ENCODE peak calls at places on chromosomes 16 and 17, in five cellular contexts. V, Z, Q, X and N are unnamed samples.

GRCh38 chr16:48133455-48134226 is 22.2 kb downstream of the ABCC12 start:
- DNase-seq in Q (no peak), X (no peak), Z (no peak), V (no peak), N (no peak)

GRCh38 chr16:70746040-70746707 is 54.8 kb downstream of the VAC14 start:
- DNase-seq in V (peak), Z (no peak), Q (no peak), X (peak), N (no peak)

GRCh38 chr16:74999208-74999682 is 421 bp downstream of the ZNRF1 start:
- DNase-seq in Z (peak), V (peak), Q (no peak), X (peak), N (peak)

GRCh38 chr16:3718019-3718391 is 681 bp upstream of the TRAP1 start:
- DNase-seq in X (no peak), V (no peak), Q (no peak), Z (no peak), N (no peak)

GRCh38 chr17:11944587-11944986 is 52.7 kb downstream of the ZNF18 start:
- DNase-seq in Z (no peak), X (no peak), V (no peak), Q (no peak), N (no peak)

GRCh38 chr17:65182233-65182632 is 45.1 kb downstream of the RGS9 start:
- DNase-seq in X (no peak), V (no peak), Q (no peak), Z (no peak), N (peak)

GRCh38 chr16:31086629-31086906 is 2.2 kb downstream of the PRSS53 start:
- DNase-seq in Q (no peak), X (no peak), Z (no peak), V (no peak), N (no peak)

GRCh38 chr16:3171855-3172593 is 16.0 kb upstream of the OR1F1 start:
- DNase-seq in V (no peak), Q (peak), Z (no peak), X (no peak), N (peak)

GRCh38 chr16:11729787-11730186 is 12.9 kb downstream of the TXNDC11 start:
- DNase-seq in Z (no peak), V (no peak), Q (no peak), X (no peak), N (no peak)